ENCODE peak calls at places on chromosomes 4 and X, in four cellular contexts. I is GM12878, F is K562, U is H1. R is an unnamed sample.

GRCh38 chr4:75146223-75146622 is 213.3 kb downstream of the PARM1 start:
- DNase-seq in F (no peak), U (no peak), I (no peak), R (no peak)

GRCh38 chr4:119098306-119098705 is 37.3 kb upstream of the MYOZ2 start:
- DNase-seq in I (no peak), U (no peak), F (no peak), R (no peak)

GRCh38 chr4:80184791-80185756 is 12.2 kb upstream of the PRDM8 start:
- DNase-seq in U (no peak), I (no peak), F (no peak), R (no peak)

GRCh38 chrX:40097492-40098263 is at the start of gene BCOR:
- DNase-seq in U (no peak), I (no peak), F (peak; percentile 89), R (peak; percentile 79)

GRCh38 chr4:22676058-22676457 is 16.7 kb upstream of the GBA3 start:
- DNase-seq in I (no peak), U (no peak), F (no peak), R (no peak)

GRCh38 chrX:12329476-12329875 is 191.2 kb downstream of the FRMPD4 start:
- DNase-seq in F (no peak), U (no peak), I (no peak), R (no peak)

GRCh38 chr4:159358226-159358625 is 255.3 kb downstream of the RAPGEF2 start:
- DNase-seq in I (no peak), U (no peak), F (no peak), R (no peak)

GRCh38 chrX:38847206-38847902 is 46.1 kb downstream of the MID1IP1 start:
- DNase-seq in F (no peak), I (no peak), U (no peak), R (no peak)

GRCh38 chr4:94352996-94353395 is 10.4 kb upstream of the HPGDS start:
- DNase-seq in U (no peak), I (no peak), F (no peak), R (no peak)

GRCh38 chrX:68865300-68865699 is 36.5 kb downstream of the EFNB1 start:
- DNase-seq in U (no peak), I (no peak), F (no peak), R (no peak)

GRCh38 chr4:75542824-75543223 is 13.0 kb upstream of the ODAPH start:
- DNase-seq in U (no peak), F (no peak), I (no peak), R (no peak)

GRCh38 chr4:80336582-80336981 is 1.1 kb downstream of the CFAP299 start:
- DNase-seq in F (peak; percentile 78), U (no peak), I (no peak), R (peak; percentile 53)

GRCh38 chr4:72463724-72464123 is 105.3 kb downstream of the ADAMTS3 start:
- DNase-seq in I (no peak), F (no peak), U (no peak), R (peak; percentile 6)

GRCh38 chrX:2395261-2395850 is 105.4 kb downstream of the DHRSX start:
- DNase-seq in U (no peak), F (no peak), I (no peak), R (no peak)

GRCh38 chr4:181792641-181793612 is 450.3 kb upstream of the TENM3 start:
- DNase-seq in U (no peak), I (no peak), F (no peak), R (no peak)

GRCh38 chr4:82618321-82618720 is 56.5 kb upstream of the TMEM150C start:
- DNase-seq in I (no peak), F (no peak), U (no peak), R (peak; percentile 73)

GRCh38 chrX:17967888-17968287 is 106.8 kb upstream of the RAI2 start:
- DNase-seq in F (no peak), U (no peak), I (no peak), R (no peak)

GRCh38 chr4:72390409-72390808 is 178.6 kb downstream of the ADAMTS3 start:
- DNase-seq in F (no peak), I (no peak), U (no peak), R (no peak)

GRCh38 chr4:58776627-58777026 is 1666.4 kb upstream of the IGFBP7 start:
- DNase-seq in F (no peak), I (no peak), U (no peak), R (no peak)

GRCh38 chrX:111896148-111896547 is 20.2 kb downstream of the TRPC5OS start:
- DNase-seq in I (no peak), U (no peak), F (no peak), R (no peak)

GRCh38 chr4:6956434-6957147 is 47.0 kb downstream of the TBC1D14 start:
- DNase-seq in U (no peak), I (no peak), F (no peak), R (no peak)

GRCh38 chr4:95676190-95676589 is 127.4 kb upstream of the UNC5C start:
- DNase-seq in I (no peak), U (no peak), F (no peak), R (no peak)

GRCh38 chr4:95675623-95676022 is 126.8 kb upstream of the UNC5C start:
- DNase-seq in I (no peak), F (no peak), U (no peak), R (no peak)

GRCh38 chr4:95672811-95673210 is 124.0 kb upstream of the UNC5C start:
- DNase-seq in U (no peak), I (no peak), F (no peak), R (no peak)

DNA sequence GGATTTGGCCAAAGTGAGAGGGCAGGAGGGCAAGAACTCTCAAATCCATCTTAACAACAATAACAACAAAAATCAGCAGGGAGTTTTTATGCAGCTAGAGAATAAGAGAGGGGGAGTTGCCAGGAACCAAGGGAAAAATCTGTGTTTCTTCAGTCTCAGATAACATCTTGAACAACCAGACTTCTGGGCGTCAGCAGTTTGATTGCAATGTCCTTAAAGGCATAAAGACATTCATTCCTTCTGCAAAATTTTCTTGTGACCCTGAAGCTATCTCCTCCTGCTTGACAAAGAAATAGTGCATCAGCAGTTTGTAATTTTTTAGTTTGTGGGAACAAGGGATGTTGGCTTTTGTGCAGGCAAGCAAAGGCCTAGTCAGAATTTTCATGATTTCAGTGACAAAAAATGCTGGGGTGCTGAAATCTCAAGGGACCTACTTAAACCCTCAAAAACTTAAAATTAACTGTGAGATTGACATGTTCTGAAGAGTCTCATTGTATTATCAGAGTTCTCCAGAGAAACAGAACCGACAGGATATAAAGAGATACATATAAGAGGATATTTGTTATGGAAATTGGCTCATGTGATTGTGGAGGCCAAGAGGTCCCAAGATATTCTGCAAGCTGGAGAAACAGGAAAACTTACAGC is 125.8 kb upstream of the UNC5C start:
- DNase-seq in U (no peak), F (no peak), I (no peak), R (no peak)
- TF ChIP-seq NRF1 in U (no peak), F (no peak), I (no peak), R (no peak)

DNA sequence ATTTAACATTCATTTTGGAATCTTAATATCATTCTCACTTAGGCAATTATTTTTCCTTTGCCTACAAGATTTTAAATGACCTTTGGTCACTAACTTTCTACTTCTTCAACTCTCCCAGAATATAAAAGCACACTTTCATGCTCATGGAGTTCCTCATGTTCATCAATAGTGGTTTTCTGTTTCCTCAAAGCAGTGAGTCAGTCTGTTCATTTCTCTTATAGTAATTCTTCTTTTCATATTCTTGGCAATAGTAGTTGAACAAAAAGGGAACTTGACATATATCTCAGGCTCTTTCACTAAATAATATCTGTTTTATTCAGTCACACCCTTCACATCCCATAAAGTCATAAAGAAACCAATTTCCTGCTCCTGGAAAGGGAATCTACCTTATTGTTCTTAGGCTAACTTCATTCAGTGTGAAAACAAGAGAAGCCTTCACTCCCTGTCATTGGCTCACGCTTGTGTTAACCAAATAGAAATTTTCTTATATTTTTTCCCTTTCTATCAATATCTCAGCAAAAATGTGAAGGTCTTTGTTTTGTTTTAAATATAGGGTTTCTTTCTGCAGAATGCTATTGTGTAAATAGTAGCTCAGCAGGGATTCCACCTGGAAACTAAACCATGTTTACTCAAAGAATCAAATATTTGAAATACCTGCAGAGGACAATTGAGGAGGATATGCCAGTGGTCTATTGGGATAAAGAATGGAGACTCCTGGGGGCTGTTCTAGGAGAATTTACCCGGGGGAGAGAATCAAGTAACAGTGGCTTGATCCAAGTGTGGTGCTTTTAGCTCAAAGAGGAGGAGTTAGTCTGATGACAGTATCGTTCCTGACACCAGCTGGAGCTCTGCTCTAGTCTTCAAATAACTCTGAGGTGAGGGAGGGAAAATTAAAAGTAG is 13.4 kb upstream of the TNIP3 start:
- DNase-seq in F (no peak), I (no peak), U (no peak), R (no peak)
- TF ChIP-seq NRF1 in F (no peak), I (no peak), U (no peak), R (no peak)

GRCh38 chr4:108060164-108060563 is 70.5 kb downstream of the HADH start:
- DNase-seq in U (no peak), I (no peak), F (peak; percentile 39), R (peak; percentile 54)
- TF ChIP-seq NRF1 in U (no peak), I (no peak), F (no peak), R (no peak)

DNA sequence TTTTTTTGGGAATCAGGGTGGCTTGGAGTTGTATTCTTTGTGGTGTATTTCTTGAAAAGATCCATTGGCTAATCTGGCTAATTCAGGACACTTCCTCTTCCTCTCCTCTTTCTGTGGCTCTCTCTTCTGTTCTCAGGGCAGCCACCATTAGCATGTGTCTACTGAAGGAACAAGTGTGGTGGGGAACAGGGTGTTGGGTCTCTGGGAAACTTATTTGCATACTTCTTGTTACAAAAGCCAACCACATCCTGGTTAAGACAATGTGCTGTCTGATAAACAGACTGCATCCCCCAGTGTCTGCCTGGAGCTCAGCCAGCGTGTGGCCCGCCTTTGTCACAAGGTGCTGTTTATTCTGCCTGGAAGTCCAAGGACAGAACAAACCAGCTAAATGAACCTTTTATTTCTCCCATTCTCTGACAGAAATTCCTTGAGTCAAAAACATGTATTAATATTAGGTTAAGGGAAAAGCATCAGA is 203.4 kb downstream of the SPRY1 start:
- DNase-seq in U (peak; percentile 31), I (peak; percentile 85), F (peak; percentile 93), R (peak; percentile 24)
- TF ChIP-seq NRF1 in U (no peak), I (no peak), F (no peak), R (no peak)